ENCODE peak calls at places on chromosome 13, in nine cellular contexts. One of them, this sample, is unnamed.

GRCh38 chr13:60066206-60066605 is 97.5 kb downstream of the DIAPH3 start:
- DNase-seq in IMR-90: no peak
- DNase-seq in GM23248: no peak
- DNase-seq in OCI-LY7: no peak
- DNase-seq in fibroblast of lung: no peak
- DNase-seq in astrocyte: no peak
- DNase-seq in neural progenitor cell: no peak
- DNase-seq in H9: no peak
- DNase-seq in PC-3: no peak
- DNase-seq in this sample: no peak

GRCh38 chr13:107254392-107254791 is 686.5 kb upstream of the ARGLU1 start:
- DNase-seq in IMR-90: no peak
- DNase-seq in GM23248: no peak
- DNase-seq in OCI-LY7: no peak
- DNase-seq in fibroblast of lung: no peak
- DNase-seq in astrocyte: no peak
- DNase-seq in neural progenitor cell: no peak
- DNase-seq in H9: no peak
- DNase-seq in PC-3: peak; percentile 6
- DNase-seq in this sample: no peak

GRCh38 chr13:101514100-101514499 is 61.6 kb downstream of the ITGBL1 start:
- DNase-seq in IMR-90: no peak
- DNase-seq in GM23248: peak; percentile 36
- DNase-seq in OCI-LY7: no peak
- DNase-seq in fibroblast of lung: no peak
- DNase-seq in astrocyte: no peak
- DNase-seq in neural progenitor cell: no peak
- DNase-seq in H9: no peak
- DNase-seq in PC-3: no peak
- DNase-seq in this sample: no peak

GRCh38 chr13:22175815-22176214 is 504.9 kb downstream of the FGF9 start:
- DNase-seq in IMR-90: no peak
- DNase-seq in GM23248: no peak
- DNase-seq in OCI-LY7: no peak
- DNase-seq in fibroblast of lung: no peak
- DNase-seq in astrocyte: no peak
- DNase-seq in neural progenitor cell: no peak
- DNase-seq in H9: no peak
- DNase-seq in PC-3: no peak
- DNase-seq in this sample: no peak

GRCh38 chr13:51818771-51819511 is 15.0 kb upstream of the DHRS12 start:
- DNase-seq in IMR-90: peak; percentile 53
- DNase-seq in GM23248: peak; percentile 62
- DNase-seq in OCI-LY7: no peak
- DNase-seq in fibroblast of lung: peak; percentile 40
- DNase-seq in astrocyte: peak; percentile 24
- DNase-seq in neural progenitor cell: no peak
- DNase-seq in H9: no peak
- DNase-seq in PC-3: no peak
- DNase-seq in this sample: no peak

GRCh38 chr13:92097337-92097903 is 699.0 kb downstream of the GPC5 start:
- DNase-seq in IMR-90: no peak
- DNase-seq in GM23248: no peak
- DNase-seq in OCI-LY7: no peak
- DNase-seq in fibroblast of lung: peak; percentile 1
- DNase-seq in astrocyte: no peak
- DNase-seq in neural progenitor cell: no peak
- DNase-seq in H9: no peak
- DNase-seq in PC-3: no peak
- DNase-seq in this sample: no peak

GRCh38 chr13:32142956-32143375 is 111.4 kb downstream of the FRY start:
- DNase-seq in IMR-90: peak; percentile 52
- DNase-seq in GM23248: peak; percentile 23
- DNase-seq in OCI-LY7: no peak
- DNase-seq in fibroblast of lung: peak; percentile 79
- DNase-seq in astrocyte: peak; percentile 74
- DNase-seq in neural progenitor cell: peak; percentile 50
- DNase-seq in H9: peak; percentile 60
- DNase-seq in PC-3: no peak
- DNase-seq in this sample: peak; percentile 56

GRCh38 chr13:32734511-32734910 is 148.3 kb downstream of the PDS5B start:
- DNase-seq in IMR-90: peak; percentile 88
- DNase-seq in GM23248: peak; percentile 82
- DNase-seq in OCI-LY7: no peak
- DNase-seq in fibroblast of lung: peak; percentile 86
- DNase-seq in astrocyte: peak; percentile 80
- DNase-seq in neural progenitor cell: no peak
- DNase-seq in H9: no peak
- DNase-seq in PC-3: peak; percentile 61
- DNase-seq in this sample: no peak

GRCh38 chr13:105168295-105168694 is 1367.2 kb downstream of the EFNB2 start:
- DNase-seq in IMR-90: no peak
- DNase-seq in GM23248: no peak
- DNase-seq in OCI-LY7: no peak
- DNase-seq in fibroblast of lung: no peak
- DNase-seq in astrocyte: no peak
- DNase-seq in neural progenitor cell: no peak
- DNase-seq in H9: no peak
- DNase-seq in PC-3: no peak
- DNase-seq in this sample: no peak

GRCh38 chr13:33756929-33757328 is 61.0 kb upstream of the RFC3 start:
- DNase-seq in IMR-90: no peak
- DNase-seq in GM23248: no peak
- DNase-seq in OCI-LY7: no peak
- DNase-seq in fibroblast of lung: no peak
- DNase-seq in astrocyte: no peak
- DNase-seq in neural progenitor cell: no peak
- DNase-seq in H9: no peak
- DNase-seq in PC-3: no peak
- DNase-seq in this sample: no peak

GRCh38 chr13:68063181-68063580 is 833.0 kb upstream of the PCDH9 start:
- DNase-seq in IMR-90: no peak
- DNase-seq in GM23248: no peak
- DNase-seq in OCI-LY7: no peak
- DNase-seq in fibroblast of lung: no peak
- DNase-seq in astrocyte: no peak
- DNase-seq in neural progenitor cell: no peak
- DNase-seq in H9: no peak
- DNase-seq in PC-3: no peak
- DNase-seq in this sample: no peak

GRCh38 chr13:51479199-51479523 is 26.3 kb upstream of the INTS6 start:
- DNase-seq in IMR-90: peak; percentile 71
- DNase-seq in GM23248: peak; percentile 82
- DNase-seq in OCI-LY7: no peak
- DNase-seq in fibroblast of lung: peak; percentile 76
- DNase-seq in astrocyte: peak; percentile 62
- DNase-seq in neural progenitor cell: no peak
- DNase-seq in H9: no peak
- DNase-seq in PC-3: peak; percentile 60
- DNase-seq in this sample: no peak

GRCh38 chr13:113425931-113426590 is 27.2 kb downstream of the ADPRHL1 start:
- DNase-seq in IMR-90: no peak
- DNase-seq in GM23248: no peak
- DNase-seq in OCI-LY7: no peak
- DNase-seq in fibroblast of lung: no peak
- DNase-seq in astrocyte: no peak
- DNase-seq in neural progenitor cell: peak; percentile 1
- DNase-seq in H9: no peak
- DNase-seq in PC-3: peak; percentile 13
- DNase-seq in this sample: no peak

GRCh38 chr13:70960841-70961443 is 852.7 kb upstream of the KLHL1 start:
- DNase-seq in IMR-90: peak; percentile 13
- DNase-seq in GM23248: peak; percentile 36
- DNase-seq in OCI-LY7: peak; percentile 1
- DNase-seq in fibroblast of lung: peak; percentile 28
- DNase-seq in astrocyte: peak; percentile 3
- DNase-seq in neural progenitor cell: peak; percentile 42
- DNase-seq in H9: no peak
- DNase-seq in PC-3: peak; percentile 51
- DNase-seq in this sample: peak; percentile 48

GRCh38 chr13:106621833-106622232 is 53.9 kb upstream of the ARGLU1 start:
- DNase-seq in IMR-90: no peak
- DNase-seq in GM23248: no peak
- DNase-seq in OCI-LY7: no peak
- DNase-seq in fibroblast of lung: no peak
- DNase-seq in astrocyte: no peak
- DNase-seq in neural progenitor cell: no peak
- DNase-seq in H9: no peak
- DNase-seq in PC-3: no peak
- DNase-seq in this sample: no peak

GRCh38 chr13:60273971-60274370 is 110.2 kb upstream of the DIAPH3 start:
- DNase-seq in IMR-90: no peak
- DNase-seq in GM23248: no peak
- DNase-seq in OCI-LY7: no peak
- DNase-seq in fibroblast of lung: no peak
- DNase-seq in astrocyte: no peak
- DNase-seq in neural progenitor cell: no peak
- DNase-seq in H9: no peak
- DNase-seq in PC-3: no peak
- DNase-seq in this sample: no peak

GRCh38 chr13:79519252-79519651 is 38.3 kb downstream of the NDFIP2 start:
- DNase-seq in IMR-90: peak; percentile 46
- DNase-seq in GM23248: peak; percentile 72
- DNase-seq in OCI-LY7: no peak
- DNase-seq in fibroblast of lung: peak; percentile 68
- DNase-seq in astrocyte: peak; percentile 54
- DNase-seq in neural progenitor cell: no peak
- DNase-seq in H9: no peak
- DNase-seq in PC-3: peak; percentile 59
- DNase-seq in this sample: peak; percentile 62

DNA sequence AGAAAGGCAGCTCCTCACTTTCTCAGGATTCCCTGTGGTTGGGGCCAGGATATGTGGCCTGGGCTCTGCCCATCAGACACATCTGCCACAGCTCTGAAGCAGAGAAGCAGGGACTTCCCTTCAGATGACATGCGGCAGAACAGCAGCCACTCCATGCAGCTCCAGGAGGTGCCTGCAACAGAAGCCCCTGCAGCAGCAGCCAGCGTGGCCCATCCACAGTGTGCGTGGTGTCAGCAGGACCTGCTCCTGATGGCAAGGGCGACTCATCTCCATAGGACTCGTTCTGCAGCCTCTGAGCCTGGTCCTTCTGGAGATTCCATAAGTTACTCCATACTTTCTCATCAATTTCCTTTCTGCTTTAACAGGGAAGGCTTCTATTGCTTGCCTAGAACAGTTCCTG is 105.0 kb downstream of the SUCLA2 start:
- DNase-seq in IMR-90: no peak
- DNase-seq in GM23248: no peak
- DNase-seq in OCI-LY7: no peak
- DNase-seq in fibroblast of lung: no peak
- DNase-seq in astrocyte: no peak
- DNase-seq in neural progenitor cell: no peak
- DNase-seq in H9: no peak
- DNase-seq in PC-3: no peak
- DNase-seq in this sample: peak; percentile 37
- H2AFZ ChIP-seq in IMR-90: peak overlapping the region; percentile 49
- H2AFZ ChIP-seq in GM23248: no peak overlapping the region
- H2AFZ ChIP-seq in OCI-LY7: no peak overlapping the region
- H2AFZ ChIP-seq in fibroblast of lung: no peak overlapping the region
- H2AFZ ChIP-seq in astrocyte: no peak overlapping the region
- H2AFZ ChIP-seq in neural progenitor cell: no peak overlapping the region
- H2AFZ ChIP-seq in H9: no peak overlapping the region
- H2AFZ ChIP-seq in PC-3: no peak overlapping the region
- H2AFZ ChIP-seq in this sample: no peak overlapping the region

GRCh38 chr13:50227356-50227755 is 212.1 kb downstream of the KCNRG start:
- DNase-seq in IMR-90: no peak
- DNase-seq in GM23248: no peak
- DNase-seq in OCI-LY7: no peak
- DNase-seq in fibroblast of lung: no peak
- DNase-seq in astrocyte: no peak
- DNase-seq in neural progenitor cell: no peak
- DNase-seq in H9: no peak
- DNase-seq in PC-3: no peak
- DNase-seq in this sample: no peak
- H3K4me2 ChIP-seq in IMR-90: no peak overlapping the region
- H3K4me2 ChIP-seq in GM23248: no peak overlapping the region
- H3K4me2 ChIP-seq in OCI-LY7: no peak overlapping the region
- H3K4me2 ChIP-seq in fibroblast of lung: no peak overlapping the region
- H3K4me2 ChIP-seq in astrocyte: no peak overlapping the region
- H3K4me2 ChIP-seq in neural progenitor cell: no peak overlapping the region
- H3K4me2 ChIP-seq in H9: no peak overlapping the region
- H3K4me2 ChIP-seq in PC-3: no peak overlapping the region
- H3K4me2 ChIP-seq in this sample: no peak overlapping the region

GRCh38 chr13:98504371-98504963 is 72.4 kb downstream of the STK24 start:
- DNase-seq in IMR-90: no peak
- DNase-seq in GM23248: no peak
- DNase-seq in OCI-LY7: no peak
- DNase-seq in fibroblast of lung: no peak
- DNase-seq in astrocyte: no peak
- DNase-seq in neural progenitor cell: no peak
- DNase-seq in H9: no peak
- DNase-seq in PC-3: no peak
- DNase-seq in this sample: no peak

GRCh38 chr13:98508280-98509074 is 68.4 kb downstream of the STK24 start:
- DNase-seq in IMR-90: peak; percentile 79
- DNase-seq in GM23248: peak; percentile 91
- DNase-seq in OCI-LY7: no peak
- DNase-seq in fibroblast of lung: peak; percentile 91
- DNase-seq in astrocyte: peak; percentile 87
- DNase-seq in neural progenitor cell: no peak
- DNase-seq in H9: no peak
- DNase-seq in PC-3: no peak
- DNase-seq in this sample: no peak

GRCh38 chr13:98509271-98510155 is 67.4 kb downstream of the STK24 start:
- DNase-seq in IMR-90: peak; percentile 92
- DNase-seq in GM23248: peak; percentile 97
- DNase-seq in OCI-LY7: no peak
- DNase-seq in fibroblast of lung: peak; percentile 89
- DNase-seq in astrocyte: peak; percentile 86
- DNase-seq in neural progenitor cell: no peak
- DNase-seq in H9: no peak
- DNase-seq in PC-3: peak; percentile 74
- DNase-seq in this sample: peak; percentile 90

GRCh38 chr13:98506343-98507059 is 70.4 kb downstream of the STK24 start:
- DNase-seq in IMR-90: no peak
- DNase-seq in GM23248: no peak
- DNase-seq in OCI-LY7: no peak
- DNase-seq in fibroblast of lung: peak; percentile 11
- DNase-seq in astrocyte: no peak
- DNase-seq in neural progenitor cell: no peak
- DNase-seq in H9: no peak
- DNase-seq in PC-3: no peak
- DNase-seq in this sample: no peak

GRCh38 chr13:98507060-98507797 is 69.7 kb downstream of the STK24 start:
- DNase-seq in IMR-90: no peak
- DNase-seq in GM23248: peak; percentile 50
- DNase-seq in OCI-LY7: no peak
- DNase-seq in fibroblast of lung: peak; percentile 80
- DNase-seq in astrocyte: peak; percentile 80
- DNase-seq in neural progenitor cell: peak; percentile 79
- DNase-seq in H9: no peak
- DNase-seq in PC-3: peak; percentile 9
- DNase-seq in this sample: no peak
- H3K4me1 ChIP-seq in IMR-90: peaks cover 40% of the 10 kb centered on the region
- H3K4me1 ChIP-seq in GM23248: peaks cover 61% of the 10 kb centered on the region
- H3K4me1 ChIP-seq in OCI-LY7: no peaks in the 10 kb centered on the region
- H3K4me1 ChIP-seq in fibroblast of lung: peaks cover 40% of the 10 kb centered on the region
- H3K4me1 ChIP-seq in astrocyte: peaks cover 47% of the 10 kb centered on the region
- H3K4me1 ChIP-seq in neural progenitor cell: peaks cover 37% of the 10 kb centered on the region
- H3K4me1 ChIP-seq in H9: peaks cover 10% of the 10 kb centered on the region
- H3K4me1 ChIP-seq in PC-3: peaks cover 48% of the 10 kb centered on the region
- H3K4me1 ChIP-seq in this sample: peaks cover 58% of the 10 kb centered on the region

GRCh38 chr13:53405616-53406015 is 377.0 kb downstream of the OLFM4 start:
- DNase-seq in IMR-90: no peak
- DNase-seq in GM23248: no peak
- DNase-seq in OCI-LY7: no peak
- DNase-seq in fibroblast of lung: no peak
- DNase-seq in astrocyte: no peak
- DNase-seq in neural progenitor cell: peak; percentile 91
- DNase-seq in H9: peak; percentile 76
- DNase-seq in PC-3: no peak
- DNase-seq in this sample: no peak
- H2AFZ ChIP-seq in IMR-90: peak overlapping the region; percentile 23
- H2AFZ ChIP-seq in GM23248: no peak overlapping the region
- H2AFZ ChIP-seq in OCI-LY7: no peak overlapping the region
- H2AFZ ChIP-seq in fibroblast of lung: no peak overlapping the region
- H2AFZ ChIP-seq in astrocyte: no peak overlapping the region
- H2AFZ ChIP-seq in neural progenitor cell: peak overlapping the region; percentile 86
- H2AFZ ChIP-seq in H9: no peak overlapping the region
- H2AFZ ChIP-seq in PC-3: no peak overlapping the region
- H2AFZ ChIP-seq in this sample: no peak overlapping the region